ENCODE peak calls at places on chromosomes 4 and X, in nine cellular contexts. D is GM23248; C is astrocyte; B is CD8-positive, alpha-beta T cell; K is effector memory CD4-positive, alpha-beta T cell; W is DND-41; X is psoas muscle; N is A549; S is H9. J is an unnamed sample.

GRCh38 chr4:55069248-55069647 is 56.1 kb downstream of the KDR start:
- DNase-seq in D (peak; percentile 67), C (peak; percentile 27), B (no peak), K (no peak), W (no peak), X (no peak), N (no peak), S (no peak), J (no peak)

GRCh38 chr4:117793786-117794369 is 240.4 kb upstream of the NDST3 start:
- DNase-seq in D (no peak), C (peak; percentile 65), B (no peak), K (no peak), W (no peak), X (no peak), N (no peak), S (no peak), J (peak; percentile 81)

GRCh38 chrX:30610050-30610449 is 32.5 kb upstream of the TASL start:
- DNase-seq in D (peak; percentile 58), C (no peak), B (no peak), K (no peak), W (no peak), X (no peak), N (no peak), S (no peak), J (no peak)

GRCh38 chrX:110338850-110339373 is 19.7 kb upstream of the RTL9 start:
- DNase-seq in D (no peak), C (no peak), B (no peak), K (no peak), W (no peak), X (no peak), N (no peak), S (no peak), J (peak; percentile 71)

GRCh38 chr4:112245383-112245782 is 13.8 kb downstream of the AP1AR start:
- DNase-seq in D (peak; percentile 28), C (no peak), B (no peak), K (no peak), W (no peak), X (no peak), N (no peak), S (no peak), J (no peak)

GRCh38 chrX:40083120-40083978 is 14.4 kb downstream of the BCOR start:
- DNase-seq in D (peak; percentile 45), C (no peak), B (no peak), K (no peak), W (no peak), X (no peak), N (no peak), S (peak; percentile 72), J (peak; percentile 12)

GRCh38 chr4:149959391-149959790 is 118.9 kb upstream of the DCLK2 start:
- DNase-seq in D (no peak), C (no peak), B (no peak), K (no peak), W (no peak), X (no peak), N (no peak), S (no peak), J (no peak)

GRCh38 chr4:122588453-122589238 is 32.2 kb downstream of the IL21 start:
- DNase-seq in D (peak; percentile 32), C (peak; percentile 47), B (no peak), K (no peak), W (no peak), X (no peak), N (no peak), S (no peak), J (no peak)

GRCh38 chrX:126137899-126138298 is 28.2 kb downstream of the DCAF12L2 start:
- DNase-seq in D (peak; percentile 0), C (no peak), B (no peak), K (no peak), W (no peak), X (no peak), N (no peak), S (no peak), J (no peak)

GRCh38 chr4:28007693-28008092 is 1147.1 kb downstream of the STIM2 start:
- DNase-seq in D (no peak), C (no peak), B (no peak), K (no peak), W (no peak), X (no peak), N (no peak), S (no peak), J (no peak)

GRCh38 chrX:96102997-96103396 is 581.6 kb upstream of the DIAPH2 start:
- DNase-seq in D (no peak), C (no peak), B (no peak), K (no peak), W (no peak), X (no peak), N (no peak), S (no peak), J (no peak)

GRCh38 chr4:10032625-10033024 is 11.3 kb upstream of the SLC2A9 start:
- DNase-seq in D (peak; percentile 90), C (peak; percentile 80), B (no peak), K (no peak), W (no peak), X (no peak), N (no peak), S (peak; percentile 3), J (peak; percentile 92)

GRCh38 chr4:337932-338758 is 531 bp downstream of the ZNF141 start:
- DNase-seq in D (peak; percentile 68), C (peak; percentile 34), B (peak; percentile 59), K (no peak), W (peak; percentile 71), X (peak; percentile 41), N (peak; percentile 3), S (no peak), J (peak; percentile 4)

GRCh38 chrX:93594780-93595179 is 78.6 kb downstream of the NAP1L3 start:
- DNase-seq in D (no peak), C (no peak), B (no peak), K (no peak), W (no peak), X (no peak), N (no peak), S (no peak), J (no peak)

GRCh38 chr4:138890921-138891570 is 124.5 kb upstream of the NOCT start:
- DNase-seq in D (no peak), C (no peak), B (no peak), K (no peak), W (no peak), X (no peak), N (no peak), S (no peak), J (no peak)

GRCh38 chr4:141541851-141542250 is 94.5 kb upstream of the IL15 start:
- DNase-seq in D (peak; percentile 82), C (peak; percentile 38), B (no peak), K (no peak), W (no peak), X (no peak), N (no peak), S (no peak), J (no peak)

DNA sequence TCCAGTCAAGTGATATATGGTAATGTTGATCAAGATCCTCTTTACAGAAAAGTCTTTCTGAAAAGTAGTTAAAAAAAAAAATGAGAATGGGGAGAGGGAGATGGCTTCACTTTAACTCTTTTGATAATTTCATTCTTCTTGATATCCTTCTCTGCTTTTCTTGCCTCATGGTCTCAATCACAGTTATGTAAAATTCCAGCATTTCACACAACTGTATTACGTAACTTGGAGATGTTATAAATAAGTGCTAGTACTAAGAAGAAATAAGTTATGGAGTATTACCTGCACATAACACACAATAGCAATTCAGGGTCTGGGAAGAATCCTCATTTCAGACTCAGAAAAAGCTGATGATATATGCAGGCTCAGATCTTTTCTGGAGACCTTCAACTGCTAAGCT is 22.0 kb downstream of the RUFY3 start:
- DNase-seq in D (no peak), C (no peak), B (no peak), K (no peak), W (no peak), X (no peak), N (no peak), S (no peak), J (no peak)
- H3K4me1 ChIP-seq in D (peaks cover 17% of the 10 kb centered on the region), C (peaks cover 6% of the 10 kb centered on the region), B (peaks cover 4% of the 10 kb centered on the region), K (no peaks in the 10 kb centered on the region), W (peaks cover 41% of the 10 kb centered on the region), X (no peaks in the 10 kb centered on the region), N (peaks cover 10% of the 10 kb centered on the region), S (no peaks in the 10 kb centered on the region), J (no peaks in the 10 kb centered on the region)

DNA sequence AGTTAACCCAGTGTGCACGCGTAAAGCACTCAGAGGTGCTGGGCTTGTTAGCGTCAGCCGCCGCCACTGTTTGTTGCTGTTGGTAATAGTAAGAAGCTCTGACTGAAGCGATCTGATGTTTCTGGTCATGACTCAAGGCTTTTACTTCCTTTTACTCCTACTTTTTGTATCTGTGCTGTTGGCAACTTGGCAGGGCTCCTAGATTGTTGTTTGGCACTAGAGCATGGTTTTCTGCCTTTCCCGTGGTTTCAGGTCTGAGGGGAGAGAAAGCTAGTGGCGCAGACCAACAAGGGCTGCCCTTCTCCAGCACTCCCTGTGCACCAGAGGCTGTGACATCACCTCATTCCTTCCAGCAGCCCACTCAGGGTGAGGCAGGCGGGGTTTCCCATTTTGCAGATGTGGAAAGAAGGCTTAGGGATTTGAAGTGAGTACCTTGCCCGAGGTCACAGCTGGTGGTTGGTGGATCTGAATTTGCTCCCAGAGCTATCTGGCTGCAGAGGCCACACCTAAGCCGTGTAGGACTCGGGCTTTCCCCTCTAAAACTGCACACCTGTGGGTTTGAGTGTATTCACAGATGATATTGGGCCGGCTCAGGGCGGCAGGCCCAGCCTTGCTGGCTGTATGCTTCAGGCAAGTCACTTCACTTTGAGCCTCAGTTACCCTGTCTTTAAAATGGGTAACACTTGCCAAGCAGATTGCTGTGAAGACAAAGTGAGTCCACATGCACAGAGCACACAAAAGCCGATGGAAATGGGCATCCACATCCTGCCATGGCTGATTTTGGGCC is 51.2 kb upstream of the TADA2B start:
- DNase-seq in D (peak; percentile 92), C (peak; percentile 94), B (no peak), K (no peak), W (no peak), X (no peak), N (no peak), S (no peak), J (peak; percentile 96)
- H3K4me1 ChIP-seq in D (peaks cover 32% of the 10 kb centered on the region), C (peaks cover 27% of the 10 kb centered on the region), B (peaks cover 37% of the 10 kb centered on the region), K (peaks cover 22% of the 10 kb centered on the region), W (peaks cover 24% of the 10 kb centered on the region), X (peaks cover 64% of the 10 kb centered on the region), N (peaks cover 22% of the 10 kb centered on the region), S (peaks cover 5% of the 10 kb centered on the region), J (peaks cover 52% of the 10 kb centered on the region)

GRCh38 chr4:7803371-7803770 is 136.3 kb downstream of the AFAP1 start:
- DNase-seq in D (no peak), C (no peak), B (no peak), K (no peak), W (no peak), X (no peak), N (no peak), S (no peak), J (no peak)
- H3K4me1 ChIP-seq in D (peaks cover 37% of the 10 kb centered on the region), C (peaks cover 38% of the 10 kb centered on the region), B (no peaks in the 10 kb centered on the region), K (no peaks in the 10 kb centered on the region), W (no peaks in the 10 kb centered on the region), X (peaks cover 34% of the 10 kb centered on the region), N (peaks cover 56% of the 10 kb centered on the region), S (peaks cover 4% of the 10 kb centered on the region), J (peaks cover 22% of the 10 kb centered on the region)

DNA sequence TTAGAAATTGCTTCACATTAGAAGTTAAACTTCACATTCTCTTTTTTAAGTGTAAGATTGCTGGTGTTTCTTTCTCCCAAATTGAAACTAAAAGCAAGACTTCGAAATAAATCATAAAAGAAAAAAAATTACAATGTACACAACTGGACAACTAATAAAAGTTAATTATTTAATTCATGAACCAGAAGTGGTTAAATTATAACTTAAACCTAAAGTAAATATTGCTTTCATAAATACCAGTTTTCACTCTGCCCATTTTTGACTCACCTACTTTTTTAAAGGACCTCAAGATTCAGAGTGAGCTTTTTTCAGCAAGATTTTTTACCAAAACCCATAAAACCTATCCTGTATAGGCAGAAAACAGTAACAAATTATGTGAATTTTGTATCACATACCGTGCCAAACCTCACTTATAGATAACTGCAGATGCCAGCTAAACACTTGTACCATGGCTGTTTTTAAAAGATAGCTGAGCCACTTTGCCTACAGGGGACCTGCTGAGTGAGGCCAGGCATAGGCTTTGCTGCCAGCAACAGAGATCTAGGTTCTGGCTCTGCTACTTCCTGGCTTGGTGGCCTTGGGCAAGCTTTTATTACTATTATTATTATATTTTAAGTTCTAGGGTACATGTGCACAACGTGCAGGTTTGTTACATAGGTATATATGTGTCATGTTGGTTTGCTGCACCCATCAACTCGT is 259.8 kb downstream of the NR3C2 start:
- DNase-seq in D (no peak), C (no peak), B (no peak), K (no peak), W (no peak), X (no peak), N (no peak), S (no peak), J (no peak)
- H3K4me1 ChIP-seq in D (no peaks in the 10 kb centered on the region), C (no peaks in the 10 kb centered on the region), B (no peaks in the 10 kb centered on the region), K (no peaks in the 10 kb centered on the region), W (no peaks in the 10 kb centered on the region), X (no peaks in the 10 kb centered on the region), N (no peaks in the 10 kb centered on the region), S (no peaks in the 10 kb centered on the region), J (no peaks in the 10 kb centered on the region)